ENCODE peak calls at places on chromosomes 2 and 18, in five cellular contexts. Y is fibroblast of the aortic adventitia, Z is HFFc6, U is kidney epithelial cell, T is fibroblast of lung. H is an unnamed sample.

GRCh38 chr2:113208995-113209868 is 35.5 kb downstream of the PSD4 start:
- DNase-seq in Z (peak), T (peak), Y (peak), U (no peak), H (no peak)

GRCh38 chr2:119011162-119011909 is 69.3 kb downstream of the MARCO start:
- DNase-seq in U (no peak), Y (peak), T (peak), Z (no peak), H (no peak)

GRCh38 chr2:70548233-70548632 is 5.4 kb downstream of the TGFA start:
- DNase-seq in U (no peak), T (no peak), Z (no peak), Y (no peak), H (no peak)

GRCh38 chr2:100542418-100542817 is 20.4 kb upstream of the PDCL3 start:
- DNase-seq in Z (no peak), Y (no peak), T (no peak), U (no peak), H (no peak)

GRCh38 chr18:61824733-61825363 is 68.0 kb downstream of the RNF152 start:
- DNase-seq in Z (peak), T (no peak), U (no peak), Y (no peak), H (no peak)

GRCh38 chr2:237134831-237135230 is 49.1 kb downstream of the COPS8 start:
- DNase-seq in Y (no peak), Z (no peak), U (no peak), T (no peak), H (no peak)

GRCh38 chr2:176638167-176639015 is 369.1 kb downstream of the MTX2 start:
- DNase-seq in Y (peak), Z (peak), U (no peak), T (peak), H (peak)

GRCh38 chr2:206936456-206937222 is 2.7 kb upstream of the CPO start:
- DNase-seq in Y (peak), Z (no peak), T (peak), U (no peak), H (no peak)

GRCh38 chr2:111032721-111033532 is 87.8 kb upstream of the BCL2L11 start:
- DNase-seq in U (peak), Z (no peak), T (no peak), Y (peak), H (no peak)

GRCh38 chr2:160583162-160583522 is 89.5 kb upstream of the RBMS1 start:
- DNase-seq in U (no peak), Z (peak), T (peak), Y (peak), H (no peak)

GRCh38 chr2:136101042-136101441 is 16.9 kb downstream of the CXCR4 start:
- DNase-seq in Y (no peak), T (no peak), Z (no peak), U (no peak), H (no peak)

GRCh38 chr2:70720124-70720523 is 47.9 kb downstream of the ADD2 start:
- DNase-seq in Z (no peak), Y (no peak), T (no peak), U (no peak), H (no peak)

GRCh38 chr2:112625474-112626114 is 20.1 kb upstream of the SLC20A1 start:
- DNase-seq in Z (no peak), Y (no peak), T (no peak), U (no peak), H (no peak)

GRCh38 chr18:36139251-36139650 is 9.6 kb downstream of the ELP2 start:
- DNase-seq in U (no peak), T (no peak), Z (no peak), Y (no peak), H (no peak)

GRCh38 chr2:96329416-96329815 is 4.3 kb downstream of the ITPRIPL1 start:
- DNase-seq in Z (peak), U (no peak), T (peak), Y (peak), H (peak)

GRCh38 chr18:56330381-56331115 is 307.8 kb downstream of the TXNL1 start:
- DNase-seq in U (no peak), Y (no peak), T (no peak), Z (no peak), H (no peak)

GRCh38 chr2:29228276-29228675 is 113.1 kb downstream of the CLIP4 start:
- DNase-seq in U (no peak), Z (peak), Y (peak), T (no peak), H (no peak)

GRCh38 chr2:109049022-109049421 is 60.0 kb upstream of the EDAR start:
- DNase-seq in Y (no peak), Z (no peak), U (no peak), T (no peak), H (no peak)

GRCh38 chr18:62282188-62282629 is 42.9 kb upstream of the TNFRSF11A start:
- DNase-seq in Y (peak), U (no peak), Z (peak), T (peak), H (peak)

GRCh38 chr2:214376631-214377624 is 33.9 kb upstream of the VWC2L start:
- DNase-seq in T (no peak), Y (no peak), U (no peak), Z (no peak), H (no peak)

GRCh38 chr2:240392948-240393830 is 42.3 kb upstream of the GPC1 start:
- DNase-seq in T (no peak), Y (no peak), Z (no peak), U (no peak), H (no peak)

GRCh38 chr2:15506231-15506819 is 54.8 kb downstream of the NBAS start:
- DNase-seq in T (peak), Z (no peak), U (no peak), Y (peak), H (no peak)

GRCh38 chr2:181947273-181947672 is 38.4 kb upstream of the PPP1R1C start:
- DNase-seq in Z (no peak), T (no peak), Y (no peak), U (no peak), H (no peak)

GRCh38 chr2:55309441-55309840 is 40.4 kb upstream of the MTIF2 start:
- DNase-seq in Z (peak), Y (peak), T (peak), U (peak), H (peak)

GRCh38 chr2:157777425-157777824 is 98.7 kb downstream of the ACVR1 start:
- DNase-seq in U (no peak), Z (peak), T (peak), Y (peak), H (no peak)

GRCh38 chr2:145066795-145067194 is 546.9 kb upstream of the ZEB2 start:
- DNase-seq in U (no peak), Z (no peak), T (no peak), Y (no peak), H (no peak)

GRCh38 chr2:158726906-158727592 is 68.1 kb upstream of the DAPL1 start:
- DNase-seq in U (no peak), Z (no peak), Y (no peak), T (no peak), H (no peak)

GRCh38 chr2:162226836-162227235 is 16.4 kb downstream of the FAP start:
- DNase-seq in Z (no peak), T (peak), U (no peak), Y (peak), H (no peak)

GRCh38 chr2:224769489-224769888 is 53.3 kb upstream of the CCDC195 start:
- DNase-seq in T (no peak), U (no peak), Y (no peak), Z (no peak), H (no peak)

GRCh38 chr18:79525556-79526467 is 130.1 kb downstream of the NFATC1 start:
- DNase-seq in U (no peak), T (no peak), Y (peak), Z (no peak), H (no peak)

GRCh38 chr18:10213526-10213925 is 240.9 kb upstream of the APCDD1 start:
- DNase-seq in T (peak), Z (no peak), U (no peak), Y (no peak), H (no peak)

GRCh38 chr2:28430790-28431418 is 38.2 kb downstream of the FOSL2 start:
- DNase-seq in Z (no peak), Y (no peak), U (no peak), T (no peak), H (no peak)

GRCh38 chr2:126761981-126762878 is 106.3 kb downstream of the GYPC start:
- DNase-seq in T (no peak), U (no peak), Y (no peak), Z (no peak), H (no peak)

GRCh38 chr2:229810786-229811185 is 96.4 kb upstream of the DNER start:
- DNase-seq in Z (no peak), Y (peak), U (no peak), T (peak), H (peak)

GRCh38 chr2:173346035-173346434 is 8.6 kb upstream of the CDCA7 start:
- DNase-seq in U (no peak), T (no peak), Z (no peak), Y (no peak), H (no peak)

GRCh38 chr2:21966139-21966538 is 842.4 kb downstream of the TDRD15 start:
- DNase-seq in Y (no peak), Z (no peak), U (no peak), T (peak), H (no peak)

GRCh38 chr2:23445450-23445868 is 60.5 kb downstream of the KLHL29 start:
- DNase-seq in Z (peak), Y (peak), T (peak), U (no peak), H (no peak)

GRCh38 chr2:73444202-73444601 is 58.6 kb downstream of the ALMS1 start:
- DNase-seq in T (no peak), Z (no peak), U (no peak), Y (no peak), H (no peak)

GRCh38 chr2:8545676-8546318 is 136.1 kb upstream of the ID2 start:
- DNase-seq in U (no peak), T (no peak), Y (no peak), Z (no peak), H (no peak)

GRCh38 chr2:85642725-85643124 is 25.3 kb downstream of the SFTPB start:
- DNase-seq in Z (no peak), U (no peak), T (no peak), Y (no peak), H (no peak)
- TF ChIP-seq CTCF in Z (no peak), U (no peak), T (no peak), Y (no peak), H (no peak)

DNA sequence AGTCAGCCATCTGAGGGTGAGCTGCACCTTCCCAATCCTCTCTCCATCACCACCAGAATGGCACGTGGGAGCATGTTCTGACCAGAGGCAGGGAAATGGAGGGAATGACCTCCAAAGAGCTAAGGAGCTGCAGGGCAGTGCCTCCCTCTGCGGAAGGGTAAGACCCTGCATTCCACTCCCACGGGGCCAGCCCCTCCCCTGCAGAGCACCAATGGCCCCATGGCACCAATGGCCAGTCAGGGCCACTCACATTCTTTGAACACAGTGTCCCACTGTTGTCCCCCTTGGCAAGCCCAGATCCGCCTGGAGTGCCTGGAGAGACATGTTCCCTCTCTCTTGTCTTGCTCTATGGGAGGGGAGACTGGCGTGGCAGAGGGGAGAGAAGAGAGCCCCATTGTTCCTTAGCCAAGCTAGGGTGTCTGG is 164.4 kb downstream of the TNS1 start:
- DNase-seq in Y (no peak), T (no peak), Z (no peak), U (no peak), H (no peak)
- TF ChIP-seq CTCF in Y (no peak), T (no peak), Z (no peak), U (no peak), H (no peak)

DNA sequence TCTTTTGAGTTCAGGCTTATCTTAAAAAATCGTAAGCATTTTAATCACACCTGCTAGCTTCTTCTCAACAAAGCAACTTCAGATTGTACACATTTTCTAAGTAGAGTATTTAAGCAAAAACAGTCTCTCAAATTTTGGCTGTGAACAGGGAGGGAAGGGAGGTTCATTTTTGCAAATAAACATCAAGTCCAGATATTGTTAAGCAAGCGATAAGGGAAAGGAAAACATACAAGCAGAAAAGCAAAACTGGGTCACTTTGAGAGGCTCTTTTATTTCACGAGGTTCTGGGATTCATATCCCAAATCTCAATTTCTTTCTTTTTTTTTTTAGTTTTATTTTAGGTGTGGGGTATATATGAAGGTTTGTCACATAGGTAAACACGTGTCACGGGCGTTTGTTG is 79.9 kb downstream of the SLC25A12 start:
- DNase-seq in T (no peak), Z (no peak), U (no peak), Y (no peak), H (no peak)
- TF ChIP-seq CTCF in T (no peak), Z (no peak), U (no peak), Y (no peak), H (no peak)

GRCh38 chr2:148813603-148814065 is 61.4 kb upstream of the KIF5C start:
- DNase-seq in T (no peak), U (no peak), Z (no peak), Y (no peak), H (no peak)
- TF ChIP-seq CTCF in T (no peak), U (peak), Z (peak), Y (no peak), H (no peak)

DNA sequence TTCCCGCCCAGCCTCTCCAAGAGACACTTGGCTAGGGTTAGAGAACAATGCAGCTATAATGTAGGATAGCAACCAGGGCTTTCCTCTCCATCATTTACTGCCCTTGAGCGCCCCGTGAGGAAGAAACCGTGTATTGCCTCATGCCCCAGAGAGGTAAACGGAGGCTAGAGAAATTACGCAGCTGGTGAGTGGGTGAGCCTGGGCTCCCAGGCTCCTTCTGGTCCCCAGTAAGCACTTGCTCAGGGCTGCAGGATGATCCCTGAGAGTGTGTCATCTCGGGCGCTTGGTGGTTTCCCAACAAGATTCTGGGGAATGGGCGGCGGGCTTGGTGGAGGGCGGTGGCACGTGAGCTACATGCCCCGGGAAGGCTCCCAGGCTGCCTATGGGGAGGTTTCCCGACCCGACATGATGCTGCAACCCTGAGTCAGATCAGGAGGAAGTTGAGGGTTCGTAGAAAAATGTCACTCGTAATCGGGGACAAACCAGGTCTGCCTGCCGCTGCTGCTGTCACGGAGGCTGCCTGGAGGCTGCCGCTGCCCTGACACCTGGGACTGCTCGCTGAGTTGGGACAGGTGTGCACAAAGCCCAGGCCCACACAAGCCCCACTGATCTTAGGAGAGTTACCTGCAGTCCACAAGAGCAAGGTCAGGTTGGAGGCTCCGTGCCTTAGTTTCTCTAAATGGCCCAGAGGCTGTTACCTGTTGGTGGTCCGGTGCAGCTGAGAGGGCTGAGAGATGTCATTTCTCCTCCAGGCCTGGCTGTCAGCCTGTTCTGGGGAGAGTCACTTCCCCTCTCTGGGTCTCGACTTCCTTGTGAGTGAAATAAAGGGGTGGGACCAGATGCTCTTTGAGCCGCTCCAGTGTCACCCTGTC is at the start of gene GPR55:
- DNase-seq in Z (no peak), Y (no peak), T (no peak), U (no peak), H (no peak)
- TF ChIP-seq CTCF in Z (peak), Y (no peak), T (no peak), U (no peak), H (peak)

DNA sequence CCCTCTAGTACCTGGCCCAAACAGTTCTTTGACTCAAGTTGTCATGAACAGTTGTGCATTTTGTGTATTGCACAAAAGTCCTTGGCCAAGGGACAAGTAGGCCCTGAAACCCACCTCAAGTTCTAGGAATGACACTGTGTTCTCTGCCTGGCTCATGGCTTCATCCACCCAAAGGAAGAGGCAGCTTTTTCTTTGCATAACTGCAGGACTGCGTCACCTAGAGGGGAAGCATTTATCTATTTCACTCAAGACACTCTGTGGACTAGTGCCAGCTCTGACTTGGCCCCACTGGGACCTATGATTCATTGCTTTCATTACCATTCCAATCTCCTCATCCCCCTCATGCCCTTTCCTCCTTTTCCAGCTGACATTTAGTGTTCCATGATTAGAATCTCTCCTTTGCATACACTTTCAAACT is 119.3 kb upstream of the SIX2 start:
- DNase-seq in T (peak), Z (peak), Y (peak), U (peak), H (peak)
- TF ChIP-seq CTCF in T (no peak), Z (peak), Y (peak), U (peak), H (no peak)

GRCh38 chr2:39595116-39595515 is 70.6 kb upstream of the TMEM178A start:
- DNase-seq in U (no peak), T (no peak), Z (no peak), Y (peak), H (no peak)

GRCh38 chr2:39597309-39597708 is 68.4 kb upstream of the TMEM178A start:
- DNase-seq in Z (no peak), U (no peak), Y (no peak), T (no peak), H (no peak)

DNA sequence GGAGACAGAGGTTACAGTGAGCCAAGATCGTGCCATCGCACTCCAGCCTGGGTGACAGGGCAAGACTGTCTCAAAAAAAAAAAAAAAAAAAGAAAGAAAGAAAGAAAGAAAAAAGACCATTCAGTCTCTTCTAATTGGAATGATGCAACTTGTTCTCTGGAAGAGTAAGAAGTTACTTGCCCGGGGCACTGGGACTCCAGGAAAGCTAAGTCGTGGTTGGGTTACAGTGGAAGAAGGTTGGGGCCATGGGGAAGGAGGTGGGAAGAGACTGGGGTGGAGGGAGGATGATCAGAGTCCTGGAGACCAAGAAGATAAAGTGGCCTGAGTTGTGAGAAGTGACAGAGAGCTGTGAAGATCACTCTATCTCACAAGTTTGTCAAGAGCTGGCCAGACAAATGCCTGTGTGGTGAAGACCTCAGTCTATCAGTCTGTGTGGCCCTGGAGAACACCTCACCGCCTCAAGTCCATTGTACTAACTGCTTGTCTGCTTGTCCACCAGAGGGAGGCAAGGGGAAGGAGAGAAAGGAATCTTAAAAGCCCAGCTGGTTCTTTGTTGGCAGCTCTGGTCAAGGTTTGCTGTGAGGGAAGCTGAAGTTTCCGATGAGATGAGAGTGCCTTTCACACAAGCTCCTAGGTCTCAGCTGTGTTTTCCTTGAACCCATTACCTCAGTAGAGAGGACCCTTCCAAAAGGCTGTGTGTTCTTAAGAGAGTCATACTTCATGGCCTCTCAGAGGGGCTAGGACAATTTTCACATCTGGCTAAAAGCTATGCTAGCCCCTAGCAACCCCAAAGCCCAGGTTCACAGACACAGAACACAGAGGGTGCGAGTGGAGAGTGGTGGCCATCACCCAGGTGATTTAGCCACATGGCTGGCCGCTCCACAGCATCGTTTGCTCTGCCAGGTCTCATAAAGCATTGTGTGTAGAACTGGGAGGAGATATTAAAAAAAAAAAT is 72.0 kb upstream of the TMEM178A start:
- DNase-seq in T (peak), Z (peak), U (peak), Y (peak), H (peak)
- TF ChIP-seq CTCF in T (peak), Z (peak), U (peak), Y (peak), H (peak)

H was measured in HFF-Myc.